ENCODE peak calls at places on chromosomes 13 and 19, in nine cellular contexts. O is AG10803; D is hypothalamus; E is stimulated activated naive CD8-positive, alpha-beta T cell treated with anti-CD3 and anti-CD28 coated beads, Interleukin-15, Interleukin-2, amounts not matched to agents 100 U/mL and 50 U/mL, for 24 hours; P is nephron progenitor cell; H is ELF-1; L is GM03348; V is NCI-H345; W is DMS79 treated with DMSO at 0.1 percent for 48 hours. C is an unnamed sample.

GRCh38 chr19:50492303-50493052 is 15.8 kb upstream of the GARIN5A start:
- DNase-seq in O (no peak), D (no peak), E (peak), P (no peak), H (no peak), L (no peak), V (no peak), W (no peak), C (no peak)

GRCh38 chr19:33005440-33005839 is 33.4 kb downstream of the FAAP24 start:
- DNase-seq in O (no peak), D (no peak), E (no peak), P (no peak), H (peak), L (no peak), V (peak), W (peak), C (no peak)

GRCh38 chr19:17910776-17911360 is 21.9 kb upstream of the CCDC124 start:
- DNase-seq in O (no peak), D (no peak), E (no peak), P (no peak), H (no peak), L (no peak), V (no peak), W (no peak), C (no peak)

GRCh38 chr13:97577026-97577425 is 143.1 kb downstream of the RAP2A start:
- DNase-seq in O (no peak), D (no peak), E (no peak), P (no peak), H (no peak), L (no peak), V (no peak), W (no peak), C (no peak)

GRCh38 chr19:9498183-9498902 is at the start of gene ZNF560:
- DNase-seq in O (peak), D (no peak), E (peak), P (no peak), H (peak), L (peak), V (no peak), W (no peak), C (no peak)

GRCh38 chr13:30418886-30419459 is 3.3 kb upstream of the UBE2L5 start:
- DNase-seq in O (peak), D (no peak), E (no peak), P (no peak), H (no peak), L (no peak), V (no peak), W (no peak), C (no peak)

GRCh38 chr13:62014299-62014698 is 598.6 kb upstream of the PCDH20 start:
- DNase-seq in O (no peak), D (no peak), E (no peak), P (no peak), H (no peak), L (peak), V (peak), W (peak), C (no peak)

GRCh38 chr13:79225487-79226232 is 180.4 kb downstream of the RBM26 start:
- DNase-seq in O (no peak), D (no peak), E (no peak), P (no peak), H (peak), L (no peak), V (peak), W (no peak), C (no peak)

GRCh38 chr13:93476175-93476574 is 249.6 kb downstream of the GPC6 start:
- DNase-seq in O (peak), D (no peak), E (no peak), P (no peak), H (peak), L (peak), V (no peak), W (peak), C (no peak)

GRCh38 chr19:36850646-36851442 is at the start of gene ZNF345:
- DNase-seq in O (peak), D (peak), E (peak), P (peak), H (peak), L (peak), V (peak), W (peak), C (peak)

GRCh38 chr19:45940515-45940805 is 25.9 kb upstream of the NANOS2 start:
- DNase-seq in O (no peak), D (no peak), E (no peak), P (no peak), H (no peak), L (no peak), V (no peak), W (no peak), C (no peak)

C was measured in ovary.